ENCODE peak calls at places on chromosome 10, in four cellular contexts. K is NCI-H1105, Z is endodermal cell, U is T-helper 2 cell. O is an unnamed sample.

GRCh38 chr10:14954001-14954770 is at the start of gene DCLRE1C:
- DNase-seq in K (peak; percentile 93), Z (peak; percentile 96), U (peak; percentile 74), O (peak; percentile 86)

GRCh38 chr10:13399236-13399635 is 51.1 kb upstream of the SEPHS1 start:
- DNase-seq in K (no peak), U (no peak), Z (no peak), O (no peak)

GRCh38 chr10:36538945-36539586 is 586.3 kb upstream of the ANKRD30A start:
- DNase-seq in Z (no peak), U (no peak), K (no peak), O (no peak)

GRCh38 chr10:88661018-88661417 is 3.2 kb upstream of the LIPF start:
- DNase-seq in U (no peak), Z (no peak), K (no peak), O (no peak)

GRCh38 chr10:95485445-95485844 is 75.7 kb downstream of the SORBS1 start:
- DNase-seq in Z (no peak), K (no peak), U (no peak), O (no peak)

GRCh38 chr10:122301055-122301810 is 30.1 kb downstream of the BTBD16 start:
- DNase-seq in Z (no peak), U (no peak), K (no peak), O (no peak)

GRCh38 chr10:91271886-91272285 is 51.4 kb downstream of the PCGF5 start:
- DNase-seq in U (no peak), K (no peak), Z (no peak), O (no peak)

GRCh38 chr10:125006921-125007391 is 65.0 kb downstream of the ZRANB1 start:
- DNase-seq in K (no peak), U (no peak), Z (no peak), O (no peak)

GRCh38 chr10:25689346-25690095 is 244.5 kb upstream of the MYO3A start:
- DNase-seq in K (no peak), U (no peak), Z (no peak), O (no peak)

GRCh38 chr10:117970962-117971361 is 75.8 kb downstream of the RAB11FIP2 start:
- DNase-seq in K (no peak), Z (no peak), U (no peak), O (no peak)

GRCh38 chr10:5466451-5466996 is 32.8 kb downstream of the CALML5 start:
- DNase-seq in K (peak; percentile 31), U (no peak), Z (peak; percentile 89), O (no peak)

GRCh38 chr10:33005322-33006282 is 47.6 kb upstream of the ITGB1 start:
- DNase-seq in K (peak; percentile 15), Z (peak; percentile 92), U (no peak), O (peak; percentile 66)

GRCh38 chr10:104253576-104254410 is 899 bp upstream of the GSTO1 start:
- DNase-seq in Z (peak; percentile 69), K (no peak), U (no peak), O (no peak)

GRCh38 chr10:25017247-25017590 is 807 bp downstream of the THNSL1 start:
- DNase-seq in U (no peak), K (peak; percentile 28), Z (no peak), O (no peak)

O was measured in nephron progenitor cell.